ENCODE peak calls at places on chromosome 7, in seven cellular contexts. W, Y, B, K, G, J and R are unnamed samples.
A peak's percentile ranks its signal among the peaks of the same experiment; 100 is the strongest.

GRCh38 chr7:5595545-5596045 is 172.0 kb upstream of the TNRC18 start:
- DNase-seq in B (peak; percentile 73), Y (no peak), G (no peak), J (no peak), W (no peak), K (no peak), R (no peak)

GRCh38 chr7:147279951-147280350 is 1163.3 kb downstream of the CNTNAP2 start:
- DNase-seq in G (no peak), K (no peak), W (no peak), J (no peak), B (no peak), Y (no peak), R (no peak)

GRCh38 chr7:93717217-93717900 is 142.8 kb upstream of the CALCR start:
- DNase-seq in B (peak; percentile 34), G (no peak), W (peak; percentile 28), K (no peak), Y (no peak), J (no peak), R (no peak)

GRCh38 chr7:117715784-117716445 is 157.3 kb downstream of the CTTNBP2 start:
- DNase-seq in Y (no peak), J (no peak), W (peak; percentile 54), B (peak; percentile 42), G (peak; percentile 41), K (peak; percentile 63), R (peak; percentile 12)

GRCh38 chr7:80215734-80216133 is 81.1 kb downstream of the GNAI1 start:
- DNase-seq in Y (no peak), K (no peak), W (no peak), G (no peak), B (no peak), J (no peak), R (no peak)

GRCh38 chr7:158123753-158124152 is 463.9 kb downstream of the PTPRN2 start:
- DNase-seq in J (no peak), Y (no peak), K (no peak), W (no peak), B (no peak), G (no peak), R (no peak)

GRCh38 chr7:155701972-155702544 is 57.6 kb downstream of the RBM33 start:
- DNase-seq in B (no peak), Y (no peak), G (no peak), W (no peak), J (no peak), K (no peak), R (no peak)

GRCh38 chr7:76225379-76225778 is 23.7 kb downstream of the SRRM3 start:
- DNase-seq in K (no peak), G (no peak), B (peak; percentile 56), J (no peak), Y (no peak), W (no peak), R (no peak)

GRCh38 chr7:25739096-25739495 is 412.9 kb upstream of the NFE2L3 start:
- DNase-seq in Y (no peak), B (no peak), J (no peak), G (no peak), K (no peak), W (no peak), R (no peak)

GRCh38 chr7:119514326-119514725 is 758.6 kb upstream of the KCND2 start:
- DNase-seq in J (no peak), Y (no peak), G (no peak), W (no peak), B (no peak), K (no peak), R (no peak)

GRCh38 chr7:112162161-112163020 is 43.8 kb downstream of the DOCK4 start:
- DNase-seq in G (peak; percentile 38), B (peak; percentile 16), J (no peak), K (no peak), Y (peak; percentile 18), W (peak; percentile 82), R (peak; percentile 74)

GRCh38 chr7:116438274-116438673 is 61.3 kb upstream of the CAV2 start:
- DNase-seq in Y (no peak), B (no peak), J (no peak), W (no peak), G (no peak), K (no peak), R (no peak)

GRCh38 chr7:2353650-2354172 is 916 bp upstream of the EIF3B start:
- DNase-seq in B (peak; percentile 98), K (peak; percentile 85), J (no peak), G (peak; percentile 88), W (peak; percentile 74), Y (peak; percentile 88), R (peak; percentile 96)

GRCh38 chr7:50214771-50215170 is 89.7 kb upstream of the IKZF1 start:
- DNase-seq in G (no peak), K (no peak), W (no peak), Y (no peak), B (no peak), J (no peak), R (no peak)

GRCh38 chr7:21193895-21194294 is 234.0 kb upstream of the SP4 start:
- DNase-seq in W (no peak), B (no peak), K (no peak), G (no peak), Y (no peak), J (no peak), R (no peak)

GRCh38 chr7:15685358-15686181 is 913 bp downstream of the MEOX2 start:
- DNase-seq in W (no peak), K (no peak), G (no peak), Y (peak; percentile 43), J (no peak), B (no peak), R (no peak)

GRCh38 chr7:15687645-15688025 is 1.2 kb upstream of the MEOX2 start:
- DNase-seq in K (no peak), Y (peak; percentile 18), G (no peak), B (no peak), J (no peak), W (no peak), R (no peak)

GRCh38 chr7:15686209-15686956 is at the start of gene MEOX2:
- DNase-seq in Y (peak; percentile 73), K (no peak), B (no peak), W (peak; percentile 29), J (no peak), G (peak; percentile 57), R (no peak)

GRCh38 chr7:15684834-15685233 is 1.6 kb downstream of the MEOX2 start:
- DNase-seq in W (no peak), Y (peak; percentile 27), K (no peak), G (no peak), J (no peak), B (no peak), R (no peak)

DNA sequence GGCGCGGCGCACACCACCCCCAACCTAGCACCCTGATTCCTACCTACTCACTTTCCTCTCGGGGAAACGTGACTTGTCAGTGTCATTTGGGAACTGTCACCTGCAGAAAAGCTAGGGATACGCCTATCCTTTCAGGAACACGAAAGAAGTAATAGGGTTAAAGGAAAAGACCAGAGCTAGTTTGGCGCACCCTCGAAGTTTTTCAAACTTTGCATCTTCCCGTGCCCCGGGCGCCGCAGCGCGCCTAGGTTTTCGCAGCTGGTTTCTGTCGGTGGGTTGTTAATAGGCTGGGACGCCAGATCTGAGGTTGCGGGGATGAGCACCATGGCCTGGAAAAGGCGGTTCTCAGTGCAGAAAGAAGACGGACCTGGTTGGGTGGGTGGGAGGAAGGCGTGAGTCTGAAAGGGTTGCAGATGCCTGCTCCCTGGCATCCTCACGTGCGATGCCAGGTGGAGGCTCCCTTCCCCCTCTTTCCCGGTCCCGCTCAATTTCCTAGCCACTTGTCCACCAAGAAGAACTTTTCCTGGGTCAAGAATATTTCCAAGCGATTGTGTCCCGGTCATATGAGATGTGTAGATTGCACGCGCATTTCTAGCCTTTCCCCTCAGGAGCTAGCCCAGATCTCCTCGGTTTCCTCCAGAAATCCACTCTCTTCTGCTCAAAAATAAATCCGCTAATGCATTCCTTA is 618 bp upstream of the MEOX2 start:
- DNase-seq in W (no peak), J (no peak), K (no peak), B (no peak), Y (peak; percentile 26), G (no peak), R (no peak)
- H3K27ac ChIP-seq in W (no peak overlapping the region), J (no peak overlapping the region), K (no peak overlapping the region), B (no peak overlapping the region), Y (peak overlapping the region; percentile 85), G (peak overlapping the region; percentile 79), R (no peak overlapping the region)

GRCh38 chr7:106774768-106775551 is 90.1 kb upstream of the PIK3CG start:
- DNase-seq in G (peak; percentile 38), Y (no peak), J (no peak), B (no peak), K (no peak), W (peak; percentile 93), R (no peak)

GRCh38 chr7:106772655-106773108 is 92.4 kb upstream of the PIK3CG start:
- DNase-seq in B (peak; percentile 26), W (peak; percentile 11), Y (no peak), K (no peak), J (no peak), G (no peak), R (no peak)

GRCh38 chr7:106773228-106773627 is 91.9 kb upstream of the PIK3CG start:
- DNase-seq in K (no peak), W (no peak), Y (no peak), J (no peak), B (no peak), G (no peak), R (no peak)

GRCh38 chr7:106775552-106775936 is 89.5 kb upstream of the PIK3CG start:
- DNase-seq in G (no peak), B (peak; percentile 75), Y (no peak), J (no peak), W (peak; percentile 75), K (no peak), R (no peak)

GRCh38 chr7:106774213-106774767 is 90.8 kb upstream of the PIK3CG start:
- DNase-seq in J (no peak), B (no peak), W (no peak), Y (no peak), G (no peak), K (no peak), R (no peak)
- H3K27ac ChIP-seq in J (no peak overlapping the region), B (no peak overlapping the region), W (peak overlapping the region; percentile 84), Y (no peak overlapping the region), G (no peak overlapping the region), K (no peak overlapping the region), R (no peak overlapping the region)

DNA sequence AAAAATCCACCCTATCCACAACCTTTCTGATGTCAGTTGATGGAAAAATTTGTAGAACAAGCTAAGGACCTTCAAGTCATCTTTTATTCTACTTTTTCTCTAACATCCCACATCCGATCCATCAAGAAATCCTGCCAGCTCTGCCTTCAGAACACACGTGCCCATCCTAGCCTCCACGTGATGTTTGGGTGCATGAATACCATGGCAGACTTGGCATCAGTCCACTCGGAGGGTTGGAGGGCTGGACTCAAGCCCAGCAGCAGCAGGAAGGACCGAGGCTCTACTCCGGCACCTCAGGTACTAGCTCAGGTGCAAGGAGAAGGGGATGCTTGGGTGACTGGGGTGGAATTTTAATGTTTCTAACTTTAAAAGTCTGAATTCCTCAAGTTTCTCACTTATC is 428.6 kb downstream of the DPP6 start:
- DNase-seq in J (no peak), W (no peak), G (no peak), B (no peak), Y (no peak), K (no peak), R (no peak)
- H3K27ac ChIP-seq in J (no peak overlapping the region), W (no peak overlapping the region), G (no peak overlapping the region), B (no peak overlapping the region), Y (no peak overlapping the region), K (no peak overlapping the region), R (no peak overlapping the region)

DNA sequence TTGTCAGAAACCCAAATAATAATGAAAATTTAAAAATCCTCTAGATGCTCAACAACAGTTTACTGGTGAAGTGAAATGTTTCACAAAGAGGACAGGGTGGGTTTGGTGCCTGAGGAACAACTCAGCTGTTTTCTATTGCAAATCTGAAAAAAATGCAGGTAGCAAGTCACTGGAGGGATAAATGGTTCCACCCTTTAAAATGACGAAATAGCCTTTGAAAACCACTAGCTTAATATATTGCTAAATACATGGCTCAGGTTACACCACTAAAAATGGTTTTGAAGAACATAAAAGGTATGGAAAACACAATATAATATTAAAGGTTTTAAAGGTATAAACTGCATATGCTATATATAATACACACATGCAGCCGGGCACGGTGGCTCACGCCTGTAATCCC is 69.5 kb downstream of the LMBR1 start:
- DNase-seq in W (no peak), K (no peak), J (no peak), B (peak; percentile 27), G (no peak), Y (no peak), R (no peak)
- H3K27ac ChIP-seq in W (no peak overlapping the region), K (no peak overlapping the region), J (no peak overlapping the region), B (peak overlapping the region; percentile 75), G (no peak overlapping the region), Y (no peak overlapping the region), R (no peak overlapping the region)